ENCODE peak calls at places on chromosomes 16 and 17, in eight cellular contexts. One of them, this sample, is unnamed.

GRCh38 chr16:74480150-74481029 is 59.1 kb upstream of the CLEC18B start:
- DNase-seq in posterior cingulate gyrus: no peak
- DNase-seq in stimulated activated CD8-positive, alpha-beta memory T cell treated with anti-CD3 and anti-CD28 coated beads, Interleukin-15, amount 100 ng/mL, for 24 hours: no peak
- DNase-seq in memory B cell: no peak
- DNase-seq in activated naive CD4-positive, alpha-beta T cell: no peak
- DNase-seq in sciatic nerve: no peak
- DNase-seq in A673: peak
- DNase-seq in effector CD4-positive, alpha-beta T cell: no peak
- DNase-seq in this sample: peak

GRCh38 chr16:68077866-68078725 is 7.1 kb upstream of the NFATC3 start:
- DNase-seq in posterior cingulate gyrus: no peak
- DNase-seq in stimulated activated CD8-positive, alpha-beta memory T cell treated with anti-CD3 and anti-CD28 coated beads, Interleukin-15, amount 100 ng/mL, for 24 hours: no peak
- DNase-seq in memory B cell: no peak
- DNase-seq in activated naive CD4-positive, alpha-beta T cell: no peak
- DNase-seq in sciatic nerve: peak
- DNase-seq in A673: no peak
- DNase-seq in effector CD4-positive, alpha-beta T cell: no peak
- DNase-seq in this sample: no peak

GRCh38 chr16:7369181-7369580 is 36.5 kb downstream of the RBFOX1 start:
- DNase-seq in posterior cingulate gyrus: no peak
- DNase-seq in stimulated activated CD8-positive, alpha-beta memory T cell treated with anti-CD3 and anti-CD28 coated beads, Interleukin-15, amount 100 ng/mL, for 24 hours: no peak
- DNase-seq in memory B cell: no peak
- DNase-seq in activated naive CD4-positive, alpha-beta T cell: no peak
- DNase-seq in sciatic nerve: no peak
- DNase-seq in A673: no peak
- DNase-seq in effector CD4-positive, alpha-beta T cell: no peak
- DNase-seq in this sample: no peak

GRCh38 chr16:2450535-2450934 is 9.4 kb upstream of the TEDC2 start:
- DNase-seq in posterior cingulate gyrus: peak
- DNase-seq in stimulated activated CD8-positive, alpha-beta memory T cell treated with anti-CD3 and anti-CD28 coated beads, Interleukin-15, amount 100 ng/mL, for 24 hours: no peak
- DNase-seq in memory B cell: no peak
- DNase-seq in activated naive CD4-positive, alpha-beta T cell: no peak
- DNase-seq in sciatic nerve: peak
- DNase-seq in A673: no peak
- DNase-seq in effector CD4-positive, alpha-beta T cell: no peak
- DNase-seq in this sample: no peak

GRCh38 chr16:3645504-3646347 is 8.8 kb upstream of the DNASE1 start:
- DNase-seq in posterior cingulate gyrus: no peak
- DNase-seq in stimulated activated CD8-positive, alpha-beta memory T cell treated with anti-CD3 and anti-CD28 coated beads, Interleukin-15, amount 100 ng/mL, for 24 hours: no peak
- DNase-seq in memory B cell: no peak
- DNase-seq in activated naive CD4-positive, alpha-beta T cell: no peak
- DNase-seq in sciatic nerve: no peak
- DNase-seq in A673: peak
- DNase-seq in effector CD4-positive, alpha-beta T cell: no peak
- DNase-seq in this sample: no peak

GRCh38 chr16:21302898-21303528 is 24.9 kb upstream of the CRYM start:
- DNase-seq in posterior cingulate gyrus: no peak
- DNase-seq in stimulated activated CD8-positive, alpha-beta memory T cell treated with anti-CD3 and anti-CD28 coated beads, Interleukin-15, amount 100 ng/mL, for 24 hours: no peak
- DNase-seq in memory B cell: no peak
- DNase-seq in activated naive CD4-positive, alpha-beta T cell: no peak
- DNase-seq in sciatic nerve: no peak
- DNase-seq in A673: no peak
- DNase-seq in effector CD4-positive, alpha-beta T cell: no peak
- DNase-seq in this sample: peak

GRCh38 chr17:66988069-66988798 is 23.7 kb downstream of the CACNG4 start:
- DNase-seq in posterior cingulate gyrus: peak
- DNase-seq in stimulated activated CD8-positive, alpha-beta memory T cell treated with anti-CD3 and anti-CD28 coated beads, Interleukin-15, amount 100 ng/mL, for 24 hours: no peak
- DNase-seq in memory B cell: no peak
- DNase-seq in activated naive CD4-positive, alpha-beta T cell: no peak
- DNase-seq in sciatic nerve: no peak
- DNase-seq in A673: no peak
- DNase-seq in effector CD4-positive, alpha-beta T cell: no peak
- DNase-seq in this sample: no peak

GRCh38 chr17:74453665-74454196 is 12.7 kb upstream of the CD300A start:
- DNase-seq in posterior cingulate gyrus: no peak
- DNase-seq in stimulated activated CD8-positive, alpha-beta memory T cell treated with anti-CD3 and anti-CD28 coated beads, Interleukin-15, amount 100 ng/mL, for 24 hours: peak
- DNase-seq in memory B cell: no peak
- DNase-seq in activated naive CD4-positive, alpha-beta T cell: no peak
- DNase-seq in sciatic nerve: no peak
- DNase-seq in A673: no peak
- DNase-seq in effector CD4-positive, alpha-beta T cell: peak
- DNase-seq in this sample: no peak

GRCh38 chr17:64783556-64784352 is 121.6 kb upstream of the SMURF2 start:
- DNase-seq in posterior cingulate gyrus: peak
- DNase-seq in stimulated activated CD8-positive, alpha-beta memory T cell treated with anti-CD3 and anti-CD28 coated beads, Interleukin-15, amount 100 ng/mL, for 24 hours: no peak
- DNase-seq in memory B cell: no peak
- DNase-seq in activated naive CD4-positive, alpha-beta T cell: no peak
- DNase-seq in sciatic nerve: peak
- DNase-seq in A673: no peak
- DNase-seq in effector CD4-positive, alpha-beta T cell: no peak
- DNase-seq in this sample: no peak

GRCh38 chr16:27317738-27318398 is 4.1 kb downstream of the IL4R start:
- DNase-seq in posterior cingulate gyrus: no peak
- DNase-seq in stimulated activated CD8-positive, alpha-beta memory T cell treated with anti-CD3 and anti-CD28 coated beads, Interleukin-15, amount 100 ng/mL, for 24 hours: no peak
- DNase-seq in memory B cell: no peak
- DNase-seq in activated naive CD4-positive, alpha-beta T cell: no peak
- DNase-seq in sciatic nerve: peak
- DNase-seq in A673: no peak
- DNase-seq in effector CD4-positive, alpha-beta T cell: peak
- DNase-seq in this sample: no peak

GRCh38 chr16:88349903-88350900 is 32.6 kb upstream of the ZNF469 start:
- DNase-seq in posterior cingulate gyrus: peak
- DNase-seq in stimulated activated CD8-positive, alpha-beta memory T cell treated with anti-CD3 and anti-CD28 coated beads, Interleukin-15, amount 100 ng/mL, for 24 hours: no peak
- DNase-seq in memory B cell: no peak
- DNase-seq in activated naive CD4-positive, alpha-beta T cell: no peak
- DNase-seq in sciatic nerve: no peak
- DNase-seq in A673: no peak
- DNase-seq in effector CD4-positive, alpha-beta T cell: no peak
- DNase-seq in this sample: peak

GRCh38 chr16:86669285-86669805 is 91.0 kb downstream of the FOXL1 start:
- DNase-seq in posterior cingulate gyrus: peak
- DNase-seq in stimulated activated CD8-positive, alpha-beta memory T cell treated with anti-CD3 and anti-CD28 coated beads, Interleukin-15, amount 100 ng/mL, for 24 hours: no peak
- DNase-seq in memory B cell: no peak
- DNase-seq in activated naive CD4-positive, alpha-beta T cell: no peak
- DNase-seq in sciatic nerve: no peak
- DNase-seq in A673: no peak
- DNase-seq in effector CD4-positive, alpha-beta T cell: no peak
- DNase-seq in this sample: no peak

GRCh38 chr17:37743612-37743874 is 1.3 kb downstream of the HNF1B start:
- DNase-seq in posterior cingulate gyrus: no peak
- DNase-seq in stimulated activated CD8-positive, alpha-beta memory T cell treated with anti-CD3 and anti-CD28 coated beads, Interleukin-15, amount 100 ng/mL, for 24 hours: no peak
- DNase-seq in memory B cell: no peak
- DNase-seq in activated naive CD4-positive, alpha-beta T cell: no peak
- DNase-seq in sciatic nerve: no peak
- DNase-seq in A673: no peak
- DNase-seq in effector CD4-positive, alpha-beta T cell: no peak
- DNase-seq in this sample: no peak

GRCh38 chr17:17682293-17682736 is 1.1 kb downstream of the RAI1 start:
- DNase-seq in posterior cingulate gyrus: no peak
- DNase-seq in stimulated activated CD8-positive, alpha-beta memory T cell treated with anti-CD3 and anti-CD28 coated beads, Interleukin-15, amount 100 ng/mL, for 24 hours: peak
- DNase-seq in memory B cell: peak
- DNase-seq in activated naive CD4-positive, alpha-beta T cell: no peak
- DNase-seq in sciatic nerve: peak
- DNase-seq in A673: no peak
- DNase-seq in effector CD4-positive, alpha-beta T cell: peak
- DNase-seq in this sample: no peak

GRCh38 chr17:75124041-75124818 is 7.3 kb downstream of the NT5C start:
- DNase-seq in posterior cingulate gyrus: peak
- DNase-seq in stimulated activated CD8-positive, alpha-beta memory T cell treated with anti-CD3 and anti-CD28 coated beads, Interleukin-15, amount 100 ng/mL, for 24 hours: no peak
- DNase-seq in memory B cell: peak
- DNase-seq in activated naive CD4-positive, alpha-beta T cell: no peak
- DNase-seq in sciatic nerve: no peak
- DNase-seq in A673: no peak
- DNase-seq in effector CD4-positive, alpha-beta T cell: peak
- DNase-seq in this sample: peak

GRCh38 chr17:77400445-77400870 is 259.7 kb downstream of the SEC14L1 start:
- DNase-seq in posterior cingulate gyrus: no peak
- DNase-seq in stimulated activated CD8-positive, alpha-beta memory T cell treated with anti-CD3 and anti-CD28 coated beads, Interleukin-15, amount 100 ng/mL, for 24 hours: peak
- DNase-seq in memory B cell: peak
- DNase-seq in activated naive CD4-positive, alpha-beta T cell: peak
- DNase-seq in sciatic nerve: no peak
- DNase-seq in A673: peak
- DNase-seq in effector CD4-positive, alpha-beta T cell: peak
- DNase-seq in this sample: no peak